ENCODE peak calls at places on chromosomes 3 and 15, in nine cellular contexts. O, G, B, K, H, N, R, F and L are unnamed samples.

GRCh38 chr3:169948559-169949371 is 17.8 kb upstream of the SEC62 start:
- DNase-seq in F (no peak), B (no peak), K (no peak), O (no peak), H (no peak), R (no peak), G (no peak), N (no peak), L (no peak)

GRCh38 chr3:53846134-53846850 is at the start of the genes CHDH and IL17RB:
- DNase-seq in O (peak), R (no peak), K (peak), F (peak), B (no peak), N (peak), H (peak), G (peak), L (no peak)

GRCh38 chr3:9769426-9770275 is at the start of gene CAMK1:
- DNase-seq in H (peak), K (peak), B (no peak), G (peak), O (peak), N (peak), R (peak), F (peak), L (peak)

GRCh38 chr3:31724681-31725080 is 192.0 kb downstream of the STT3B start:
- DNase-seq in B (no peak), N (no peak), G (peak), O (no peak), H (no peak), K (no peak), R (no peak), F (peak), L (peak)

GRCh38 chr15:68674975-68675374 is 96.2 kb downstream of the CORO2B start:
- DNase-seq in F (no peak), N (no peak), H (no peak), G (no peak), K (no peak), B (no peak), O (no peak), R (no peak), L (no peak)

GRCh38 chr15:91521996-91522395 is 331.5 kb upstream of the SLCO3A1 start:
- DNase-seq in O (no peak), H (no peak), B (no peak), G (no peak), R (no peak), F (no peak), N (no peak), K (no peak), L (peak)

GRCh38 chr15:77506311-77507150 is 85.8 kb downstream of the HMG20A start:
- DNase-seq in N (peak), B (peak), K (no peak), R (no peak), H (no peak), F (peak), G (peak), O (no peak), L (no peak)

GRCh38 chr3:52225452-52226228 is at the start of gene TLR9:
- DNase-seq in B (no peak), R (no peak), O (no peak), H (no peak), N (no peak), K (peak), G (no peak), F (no peak), L (no peak)

GRCh38 chr3:43726511-43726910 is 35.8 kb downstream of the ABHD5 start:
- DNase-seq in O (no peak), K (no peak), N (no peak), G (no peak), H (no peak), F (no peak), B (no peak), R (no peak), L (peak)

GRCh38 chr15:68578960-68579935 is at the start of gene CORO2B:
- DNase-seq in G (peak), N (peak), O (peak), F (peak), H (no peak), B (peak), K (no peak), R (no peak), L (peak)

GRCh38 chr3:50352762-50353161 is 2.1 kb downstream of the CYB561D2 start:
- DNase-seq in B (no peak), R (no peak), F (no peak), H (no peak), K (no peak), N (no peak), O (no peak), G (peak), L (peak)

GRCh38 chr3:51712511-51712931 is 5.7 kb downstream of the GRM2 start:
- DNase-seq in K (no peak), O (no peak), N (no peak), R (no peak), F (peak), G (no peak), H (no peak), B (no peak), L (no peak)

GRCh38 chr3:21517184-21517583 is 233.8 kb downstream of the ZNF385D start:
- DNase-seq in N (no peak), O (no peak), F (no peak), H (no peak), B (no peak), K (no peak), G (no peak), R (no peak), L (no peak)

GRCh38 chr3:39590776-39591175 is 123.3 kb downstream of the MOBP start:
- DNase-seq in B (no peak), R (no peak), N (no peak), K (no peak), H (no peak), G (no peak), F (no peak), O (no peak), L (no peak)

GRCh38 chr3:111481551-111481950 is 60.4 kb upstream of the CD96 start:
- DNase-seq in B (no peak), R (no peak), F (no peak), N (no peak), O (no peak), H (no peak), G (no peak), K (no peak), L (no peak)